ENCODE peak calls at places on chromosomes 6 and 20, in six cellular contexts. One of them, this sample, is unnamed.

GRCh38 chr20:33262658-33263065 is 20.4 kb upstream of the BPIFB1 start:
- DNase-seq in OCI-LY7: peak
- DNase-seq in ovary: no peak
- DNase-seq in fibroblast of pulmonary artery: peak
- DNase-seq in CD8-positive, alpha-beta T cell: no peak
- DNase-seq in brain microvascular endothelial cell: peak
- DNase-seq in this sample: no peak

GRCh38 chr6:71531841-71532240 is 243.2 kb downstream of the OGFRL1 start:
- DNase-seq in ovary: no peak
- DNase-seq in brain microvascular endothelial cell: no peak
- DNase-seq in CD8-positive, alpha-beta T cell: no peak
- DNase-seq in OCI-LY7: no peak
- DNase-seq in fibroblast of pulmonary artery: no peak
- DNase-seq in this sample: no peak

GRCh38 chr6:93407186-93407585 is 12.2 kb downstream of the EPHA7 start:
- DNase-seq in OCI-LY7: no peak
- DNase-seq in fibroblast of pulmonary artery: peak
- DNase-seq in ovary: no peak
- DNase-seq in CD8-positive, alpha-beta T cell: no peak
- DNase-seq in brain microvascular endothelial cell: no peak
- DNase-seq in this sample: no peak

GRCh38 chr6:48061630-48062029 is 49.4 kb downstream of the PTCHD4 start:
- DNase-seq in CD8-positive, alpha-beta T cell: no peak
- DNase-seq in ovary: no peak
- DNase-seq in OCI-LY7: no peak
- DNase-seq in brain microvascular endothelial cell: no peak
- DNase-seq in fibroblast of pulmonary artery: peak
- DNase-seq in this sample: no peak

GRCh38 chr6:130593948-130594347 is 228.1 kb downstream of the TMEM200A start:
- DNase-seq in OCI-LY7: no peak
- DNase-seq in CD8-positive, alpha-beta T cell: no peak
- DNase-seq in brain microvascular endothelial cell: no peak
- DNase-seq in ovary: no peak
- DNase-seq in fibroblast of pulmonary artery: no peak
- DNase-seq in this sample: no peak

GRCh38 chr6:125267806-125268523 is 33.8 kb downstream of the HDDC2 start:
- DNase-seq in OCI-LY7: no peak
- DNase-seq in fibroblast of pulmonary artery: peak
- DNase-seq in CD8-positive, alpha-beta T cell: no peak
- DNase-seq in brain microvascular endothelial cell: no peak
- DNase-seq in ovary: no peak
- DNase-seq in this sample: no peak

GRCh38 chr6:112683926-112684325 is 336.8 kb downstream of the RFPL4B start:
- DNase-seq in CD8-positive, alpha-beta T cell: no peak
- DNase-seq in OCI-LY7: no peak
- DNase-seq in ovary: no peak
- DNase-seq in fibroblast of pulmonary artery: peak
- DNase-seq in brain microvascular endothelial cell: peak
- DNase-seq in this sample: no peak

GRCh38 chr6:129890164-129890563 is 29.0 kb upstream of the TMEM244 start:
- DNase-seq in ovary: no peak
- DNase-seq in brain microvascular endothelial cell: peak
- DNase-seq in CD8-positive, alpha-beta T cell: no peak
- DNase-seq in OCI-LY7: no peak
- DNase-seq in fibroblast of pulmonary artery: peak
- DNase-seq in this sample: no peak

GRCh38 chr6:138197570-138197969 is 20.7 kb downstream of the PBOV1 start:
- DNase-seq in brain microvascular endothelial cell: no peak
- DNase-seq in ovary: no peak
- DNase-seq in fibroblast of pulmonary artery: no peak
- DNase-seq in CD8-positive, alpha-beta T cell: no peak
- DNase-seq in OCI-LY7: no peak
- DNase-seq in this sample: no peak

GRCh38 chr6:55445648-55446204 is 118.5 kb downstream of the GFRAL start:
- DNase-seq in fibroblast of pulmonary artery: peak
- DNase-seq in CD8-positive, alpha-beta T cell: no peak
- DNase-seq in ovary: no peak
- DNase-seq in OCI-LY7: peak
- DNase-seq in brain microvascular endothelial cell: peak
- DNase-seq in this sample: no peak

GRCh38 chr6:46453221-46453620 is 38.0 kb downstream of the RCAN2 start:
- DNase-seq in OCI-LY7: no peak
- DNase-seq in brain microvascular endothelial cell: peak
- DNase-seq in CD8-positive, alpha-beta T cell: no peak
- DNase-seq in fibroblast of pulmonary artery: peak
- DNase-seq in ovary: no peak
- DNase-seq in this sample: no peak

GRCh38 chr6:32973144-32973854 is 4.9 kb downstream of the BRD2 start:
- DNase-seq in ovary: peak
- DNase-seq in brain microvascular endothelial cell: no peak
- DNase-seq in fibroblast of pulmonary artery: peak
- DNase-seq in CD8-positive, alpha-beta T cell: peak
- DNase-seq in OCI-LY7: peak
- DNase-seq in this sample: no peak

GRCh38 chr20:62796699-62797491 is 622 bp downstream of the MRGBP start:
- DNase-seq in CD8-positive, alpha-beta T cell: no peak
- DNase-seq in ovary: peak
- DNase-seq in OCI-LY7: no peak
- DNase-seq in brain microvascular endothelial cell: no peak
- DNase-seq in fibroblast of pulmonary artery: no peak
- DNase-seq in this sample: no peak

GRCh38 chr6:42030585-42031506 is 19.5 kb upstream of the TAF8 start:
- DNase-seq in ovary: peak
- DNase-seq in fibroblast of pulmonary artery: peak
- DNase-seq in CD8-positive, alpha-beta T cell: peak
- DNase-seq in brain microvascular endothelial cell: peak
- DNase-seq in OCI-LY7: peak
- DNase-seq in this sample: no peak

GRCh38 chr20:9660236-9660868 is 146.0 kb downstream of the LAMP5 start:
- DNase-seq in fibroblast of pulmonary artery: peak
- DNase-seq in ovary: no peak
- DNase-seq in CD8-positive, alpha-beta T cell: no peak
- DNase-seq in brain microvascular endothelial cell: no peak
- DNase-seq in OCI-LY7: peak
- DNase-seq in this sample: no peak

GRCh38 chr6:79737172-79737571 is 106.0 kb downstream of the SH3BGRL2 start:
- DNase-seq in brain microvascular endothelial cell: no peak
- DNase-seq in fibroblast of pulmonary artery: peak
- DNase-seq in OCI-LY7: no peak
- DNase-seq in ovary: no peak
- DNase-seq in CD8-positive, alpha-beta T cell: no peak
- DNase-seq in this sample: no peak

GRCh38 chr6:13280253-13280652 is 48.1 kb downstream of the TBC1D7 start:
- DNase-seq in OCI-LY7: no peak
- DNase-seq in brain microvascular endothelial cell: no peak
- DNase-seq in ovary: no peak
- DNase-seq in fibroblast of pulmonary artery: no peak
- DNase-seq in CD8-positive, alpha-beta T cell: no peak
- DNase-seq in this sample: no peak

GRCh38 chr6:3755637-3756515 is 4.4 kb upstream of the PXDC1 start:
- DNase-seq in ovary: no peak
- DNase-seq in brain microvascular endothelial cell: no peak
- DNase-seq in fibroblast of pulmonary artery: no peak
- DNase-seq in CD8-positive, alpha-beta T cell: no peak
- DNase-seq in OCI-LY7: no peak
- DNase-seq in this sample: no peak

GRCh38 chr6:147497472-147497871 is 11.0 kb upstream of the SAMD5 start:
- DNase-seq in fibroblast of pulmonary artery: no peak
- DNase-seq in ovary: no peak
- DNase-seq in CD8-positive, alpha-beta T cell: no peak
- DNase-seq in brain microvascular endothelial cell: no peak
- DNase-seq in OCI-LY7: no peak
- DNase-seq in this sample: no peak

GRCh38 chr6:70725817-70726413 is 58.2 kb downstream of the SMAP1 start:
- DNase-seq in brain microvascular endothelial cell: no peak
- DNase-seq in fibroblast of pulmonary artery: peak
- DNase-seq in ovary: no peak
- DNase-seq in CD8-positive, alpha-beta T cell: no peak
- DNase-seq in OCI-LY7: no peak
- DNase-seq in this sample: no peak

GRCh38 chr6:170096191-170096802 is 194.6 kb downstream of the DLL1 start:
- DNase-seq in fibroblast of pulmonary artery: no peak
- DNase-seq in ovary: no peak
- DNase-seq in OCI-LY7: no peak
- DNase-seq in brain microvascular endothelial cell: no peak
- DNase-seq in CD8-positive, alpha-beta T cell: no peak
- DNase-seq in this sample: no peak

GRCh38 chr6:85691478-85691877 is 48.8 kb upstream of the SYNCRIP start:
- DNase-seq in ovary: no peak
- DNase-seq in fibroblast of pulmonary artery: no peak
- DNase-seq in CD8-positive, alpha-beta T cell: no peak
- DNase-seq in brain microvascular endothelial cell: no peak
- DNase-seq in OCI-LY7: no peak
- DNase-seq in this sample: no peak

GRCh38 chr20:4962257-4962855 is 39.0 kb downstream of the SLC23A2 start:
- DNase-seq in brain microvascular endothelial cell: no peak
- DNase-seq in ovary: no peak
- DNase-seq in OCI-LY7: peak
- DNase-seq in CD8-positive, alpha-beta T cell: peak
- DNase-seq in fibroblast of pulmonary artery: no peak
- DNase-seq in this sample: no peak

GRCh38 chr20:5056801-5057599 is 55.7 kb upstream of the SLC23A2 start:
- DNase-seq in ovary: no peak
- DNase-seq in fibroblast of pulmonary artery: peak
- DNase-seq in OCI-LY7: peak
- DNase-seq in brain microvascular endothelial cell: peak
- DNase-seq in CD8-positive, alpha-beta T cell: peak
- DNase-seq in this sample: no peak

GRCh38 chr20:6142348-6142993 is 19.6 kb upstream of the FERMT1 start:
- DNase-seq in brain microvascular endothelial cell: peak
- DNase-seq in CD8-positive, alpha-beta T cell: peak
- DNase-seq in ovary: no peak
- DNase-seq in fibroblast of pulmonary artery: peak
- DNase-seq in OCI-LY7: peak
- DNase-seq in this sample: peak

GRCh38 chr6:21111399-21111725 is 482.2 kb upstream of the SOX4 start:
- DNase-seq in brain microvascular endothelial cell: no peak
- DNase-seq in ovary: no peak
- DNase-seq in fibroblast of pulmonary artery: no peak
- DNase-seq in OCI-LY7: no peak
- DNase-seq in CD8-positive, alpha-beta T cell: no peak
- DNase-seq in this sample: no peak

GRCh38 chr6:89564752-89565427 is 73.7 kb downstream of the LYRM2 start:
- DNase-seq in CD8-positive, alpha-beta T cell: no peak
- DNase-seq in brain microvascular endothelial cell: peak
- DNase-seq in OCI-LY7: no peak
- DNase-seq in fibroblast of pulmonary artery: no peak
- DNase-seq in ovary: no peak
- DNase-seq in this sample: no peak

GRCh38 chr20:43751167-43752050 is 24.6 kb upstream of the GTSF1L start:
- DNase-seq in ovary: no peak
- DNase-seq in CD8-positive, alpha-beta T cell: no peak
- DNase-seq in brain microvascular endothelial cell: peak
- DNase-seq in OCI-LY7: peak
- DNase-seq in fibroblast of pulmonary artery: peak
- DNase-seq in this sample: no peak

GRCh38 chr20:43752051-43752360 is 25.2 kb upstream of the GTSF1L start:
- DNase-seq in CD8-positive, alpha-beta T cell: no peak
- DNase-seq in OCI-LY7: no peak
- DNase-seq in ovary: no peak
- DNase-seq in brain microvascular endothelial cell: no peak
- DNase-seq in fibroblast of pulmonary artery: no peak
- DNase-seq in this sample: no peak

GRCh38 chr20:43750774-43751166 is 24.0 kb upstream of the GTSF1L start:
- DNase-seq in brain microvascular endothelial cell: no peak
- DNase-seq in fibroblast of pulmonary artery: no peak
- DNase-seq in OCI-LY7: no peak
- DNase-seq in ovary: no peak
- DNase-seq in CD8-positive, alpha-beta T cell: no peak
- DNase-seq in this sample: no peak

GRCh38 chr20:43748274-43748673 is 21.5 kb upstream of the GTSF1L start:
- DNase-seq in CD8-positive, alpha-beta T cell: no peak
- DNase-seq in fibroblast of pulmonary artery: peak
- DNase-seq in brain microvascular endothelial cell: no peak
- DNase-seq in OCI-LY7: no peak
- DNase-seq in ovary: no peak
- DNase-seq in this sample: no peak

GRCh38 chr20:43749734-43750294 is 23.0 kb upstream of the GTSF1L start:
- DNase-seq in CD8-positive, alpha-beta T cell: peak
- DNase-seq in fibroblast of pulmonary artery: peak
- DNase-seq in OCI-LY7: peak
- DNase-seq in brain microvascular endothelial cell: peak
- DNase-seq in ovary: peak
- DNase-seq in this sample: peak
- TF ChIP-seq CTCF in CD8-positive, alpha-beta T cell: peak
- TF ChIP-seq CTCF in fibroblast of pulmonary artery: peak
- TF ChIP-seq CTCF in OCI-LY7: peak
- TF ChIP-seq CTCF in brain microvascular endothelial cell: peak
- TF ChIP-seq CTCF in ovary: peak
- TF ChIP-seq CTCF in this sample: peak

GRCh38 chr20:50456452-50457324 is 53.5 kb upstream of the PTPN1 start:
- DNase-seq in CD8-positive, alpha-beta T cell: no peak
- DNase-seq in ovary: no peak
- DNase-seq in brain microvascular endothelial cell: no peak
- DNase-seq in fibroblast of pulmonary artery: no peak
- DNase-seq in OCI-LY7: peak
- DNase-seq in this sample: no peak
- TF ChIP-seq CTCF in CD8-positive, alpha-beta T cell: no peak
- TF ChIP-seq CTCF in ovary: no peak
- TF ChIP-seq CTCF in brain microvascular endothelial cell: peak
- TF ChIP-seq CTCF in fibroblast of pulmonary artery: peak
- TF ChIP-seq CTCF in OCI-LY7: peak
- TF ChIP-seq CTCF in this sample: peak

GRCh38 chr20:25195962-25196700 is 619 bp downstream of the ENTPD6 start:
- DNase-seq in OCI-LY7: no peak
- DNase-seq in ovary: no peak
- DNase-seq in brain microvascular endothelial cell: peak
- DNase-seq in CD8-positive, alpha-beta T cell: no peak
- DNase-seq in fibroblast of pulmonary artery: no peak
- DNase-seq in this sample: no peak
- TF ChIP-seq CTCF in OCI-LY7: no peak
- TF ChIP-seq CTCF in ovary: no peak
- TF ChIP-seq CTCF in brain microvascular endothelial cell: peak
- TF ChIP-seq CTCF in CD8-positive, alpha-beta T cell: no peak
- TF ChIP-seq CTCF in fibroblast of pulmonary artery: no peak
- TF ChIP-seq CTCF in this sample: no peak

GRCh38 chr6:105835373-105835772 is 250.8 kb upstream of the PRDM1 start:
- DNase-seq in CD8-positive, alpha-beta T cell: no peak
- DNase-seq in fibroblast of pulmonary artery: peak
- DNase-seq in OCI-LY7: peak
- DNase-seq in brain microvascular endothelial cell: peak
- DNase-seq in ovary: no peak
- DNase-seq in this sample: no peak
- TF ChIP-seq CTCF in CD8-positive, alpha-beta T cell: peak
- TF ChIP-seq CTCF in fibroblast of pulmonary artery: no peak
- TF ChIP-seq CTCF in OCI-LY7: peak
- TF ChIP-seq CTCF in brain microvascular endothelial cell: peak
- TF ChIP-seq CTCF in ovary: no peak
- TF ChIP-seq CTCF in this sample: peak